ENCODE peak calls at places on chromosomes 5 and 9, in six cellular contexts. S is fibroblast of lung, R is tibial nerve, Q is lower leg skin, P is lower lobe of right lung, X is foreskin keratinocyte. D is an unnamed sample.

GRCh38 chr9:34588671-34589370 is 703 bp downstream of the CNTFR start:
- DNase-seq in X (no peak), S (no peak), Q (no peak), P (peak; percentile 47), R (no peak), D (no peak)

GRCh38 chr9:114155967-114156294 is 594 bp downstream of the COL27A1 start:
- DNase-seq in P (no peak), S (no peak), X (no peak), Q (no peak), R (no peak), D (no peak)

GRCh38 chr5:74030821-74031220 is 404.8 kb downstream of the ARHGEF28 start:
- DNase-seq in S (no peak), X (no peak), Q (no peak), R (no peak), P (no peak), D (no peak)

GRCh38 chr5:5141625-5142527 is 1.7 kb downstream of the ADAMTS16 start:
- DNase-seq in P (no peak), X (no peak), R (peak; percentile 67), Q (peak; percentile 41), S (peak; percentile 47), D (peak; percentile 53)

GRCh38 chr5:119708076-119708790 is 78.9 kb downstream of the FAM170A start:
- DNase-seq in S (no peak), P (no peak), Q (no peak), X (no peak), R (no peak), D (no peak)

GRCh38 chr9:621199-621860 is 220.2 kb upstream of the DMRT1 start:
- DNase-seq in Q (no peak), X (no peak), P (no peak), R (no peak), S (no peak), D (no peak)

GRCh38 chr9:33229359-33230120 is 10.4 kb upstream of the SPINK4 start:
- DNase-seq in S (no peak), X (peak; percentile 95), Q (peak; percentile 85), R (no peak), P (peak; percentile 89), D (no peak)

GRCh38 chr5:143386725-143387124 is 16.8 kb downstream of the NR3C1 start:
- DNase-seq in R (no peak), Q (no peak), P (no peak), X (no peak), S (peak; percentile 97), D (no peak)

GRCh38 chr5:14672082-14672481 is 7.6 kb downstream of the OTULIN start:
- DNase-seq in R (no peak), X (no peak), P (no peak), Q (no peak), S (no peak), D (no peak)

GRCh38 chr9:116322521-116322920 is 168.9 kb downstream of the PAPPA start:
- DNase-seq in R (peak; percentile 20), Q (peak; percentile 18), X (no peak), S (no peak), P (no peak), D (no peak)

GRCh38 chr5:172858990-172859811 is 25.1 kb downstream of the ERGIC1 start:
- DNase-seq in X (no peak), S (peak; percentile 85), R (peak; percentile 69), P (peak; percentile 69), Q (no peak), D (no peak)

GRCh38 chr5:142441638-142442037 is 116.8 kb upstream of the SPRY4 start:
- DNase-seq in P (no peak), Q (no peak), S (no peak), X (no peak), R (no peak), D (no peak)

GRCh38 chr9:78609471-78609870 is 312.5 kb downstream of the PSAT1 start:
- DNase-seq in X (no peak), Q (no peak), R (no peak), P (no peak), S (no peak), D (no peak)

GRCh38 chr9:89080193-89080592 is 88.9 kb downstream of the S1PR3 start:
- DNase-seq in S (no peak), X (no peak), Q (peak; percentile 59), R (peak; percentile 77), P (no peak), D (no peak)

GRCh38 chr5:78294250-78295034 is at the start of gene AP3B1:
- DNase-seq in S (peak; percentile 97), X (peak; percentile 91), Q (peak; percentile 98), R (peak; percentile 98), P (peak; percentile 100), D (peak; percentile 98)

GRCh38 chr5:78300464-78301045 is 6.1 kb upstream of the AP3B1 start:
- DNase-seq in Q (no peak), X (no peak), R (no peak), S (no peak), P (no peak), D (no peak)

GRCh38 chr5:78293856-78294249 is 645 bp downstream of the AP3B1 start:
- DNase-seq in P (no peak), Q (no peak), X (no peak), S (peak; percentile 6), R (no peak), D (peak; percentile 26)

GRCh38 chr5:78291687-78292086 is 2.8 kb downstream of the AP3B1 start:
- DNase-seq in R (no peak), X (no peak), P (no peak), Q (no peak), S (no peak), D (no peak)

DNA sequence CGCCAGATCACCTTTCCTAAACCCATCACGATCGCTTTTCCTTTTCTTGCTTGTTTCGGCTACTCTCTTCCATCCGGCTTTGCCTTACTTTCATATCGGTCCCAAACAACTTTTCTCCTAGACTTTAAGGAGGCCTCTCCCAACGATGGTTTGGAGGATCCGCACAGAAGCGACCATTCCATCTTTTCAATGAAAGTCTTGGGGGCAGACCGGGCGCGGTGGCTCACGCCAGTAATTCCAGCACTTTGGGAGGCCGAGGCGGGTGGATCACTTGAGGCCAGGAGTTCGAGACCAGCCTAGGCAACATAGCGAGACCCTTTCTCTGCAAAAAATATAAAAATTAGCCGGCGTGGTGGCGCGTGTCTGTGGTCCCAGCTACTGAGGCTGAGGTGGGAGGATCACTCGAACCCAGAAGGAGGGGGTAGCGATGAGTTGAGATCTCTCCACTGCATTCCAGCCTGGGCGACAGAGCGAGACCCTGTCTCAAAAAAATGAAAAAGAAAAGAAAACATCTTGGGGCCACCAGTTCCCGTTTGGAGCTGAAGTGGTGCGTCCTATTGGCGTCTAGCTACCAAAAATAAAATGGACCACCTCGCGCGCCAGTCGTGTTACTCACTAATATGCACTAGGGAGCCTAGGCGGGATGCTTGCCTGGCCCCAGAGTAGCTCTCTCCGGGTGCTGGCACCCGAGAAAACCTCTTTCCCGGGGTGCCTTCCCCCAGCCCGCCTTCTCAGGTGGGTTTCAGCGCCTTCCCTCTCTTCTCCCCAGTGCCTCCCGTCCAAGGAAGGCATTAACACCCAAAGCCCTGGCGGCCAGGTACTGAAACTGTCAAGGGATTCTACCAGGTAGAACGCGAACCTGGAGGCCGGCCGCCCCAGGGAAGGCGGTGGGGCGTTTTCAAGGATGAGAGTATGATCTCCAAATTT is 800 bp upstream of the AP3B1 start:
- DNase-seq in P (peak; percentile 67), Q (peak; percentile 20), S (peak; percentile 25), R (peak; percentile 8), X (peak; percentile 46), D (peak; percentile 35)
- TF ChIP-seq CTCF in P (peak; percentile 24), Q (no peak), S (peak; percentile 13), R (no peak), X (peak; percentile 57), D (peak; percentile 25)

GRCh38 chr5:21817668-21818419 is 1035.3 kb downstream of the CDH12 start:
- DNase-seq in X (no peak), Q (no peak), S (no peak), R (no peak), P (no peak), D (no peak)
- TF ChIP-seq CTCF in X (peak; percentile 67), Q (no peak), S (no peak), R (peak; percentile 20), P (peak; percentile 24), D (no peak)

GRCh38 chr5:93600409-93601052 is 17.5 kb downstream of the NR2F1 start:
- DNase-seq in S (peak; percentile 71), Q (no peak), R (no peak), P (no peak), X (no peak), D (no peak)

GRCh38 chr5:93601433-93602175 is 18.6 kb downstream of the NR2F1 start:
- DNase-seq in P (no peak), R (peak; percentile 49), Q (no peak), S (peak; percentile 86), X (no peak), D (no peak)

GRCh38 chr5:93599427-93600146 is 16.6 kb downstream of the NR2F1 start:
- DNase-seq in S (peak; percentile 91), Q (no peak), P (no peak), R (no peak), X (no peak), D (no peak)

GRCh38 chr5:93602261-93603149 is 19.5 kb downstream of the NR2F1 start:
- DNase-seq in X (no peak), S (peak; percentile 58), P (no peak), R (no peak), Q (no peak), D (no peak)

DNA sequence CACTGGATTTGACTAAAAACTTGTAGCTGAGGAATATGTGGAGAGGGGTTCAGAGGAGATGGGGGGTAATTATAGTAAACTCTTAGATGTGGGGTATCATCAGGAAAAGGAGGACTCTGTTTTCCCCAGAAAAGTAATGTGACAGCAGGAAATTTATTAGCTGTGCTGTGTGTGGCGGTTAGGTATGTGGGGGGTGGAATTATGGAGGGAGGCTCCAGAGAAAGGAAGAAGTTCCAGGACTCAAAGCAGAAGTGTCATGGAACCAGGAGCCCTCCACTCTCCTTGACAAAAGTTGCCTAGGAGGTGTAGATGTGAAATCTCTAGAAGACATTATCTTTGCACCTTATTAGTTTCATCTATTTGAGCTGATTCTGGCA is 18.0 kb downstream of the NR2F1 start:
- DNase-seq in X (no peak), Q (no peak), R (no peak), S (no peak), P (no peak), D (no peak)
- TF ChIP-seq CTCF in X (no peak), Q (no peak), R (no peak), S (no peak), P (no peak), D (no peak)

GRCh38 chr5:180291234-180291940 is 496 bp downstream of the MAPK9 start:
- DNase-seq in S (no peak), R (no peak), X (no peak), Q (no peak), P (no peak), D (peak; percentile 70)

GRCh38 chr5:180287868-180288267 is 4.0 kb downstream of the MAPK9 start:
- DNase-seq in S (no peak), X (no peak), R (no peak), Q (no peak), P (no peak), D (no peak)

GRCh38 chr5:180290568-180291233 is 1.2 kb downstream of the MAPK9 start:
- DNase-seq in P (no peak), S (no peak), X (no peak), R (no peak), Q (no peak), D (no peak)

GRCh38 chr5:180289433-180289832 is 2.5 kb downstream of the MAPK9 start:
- DNase-seq in S (no peak), P (no peak), Q (no peak), R (no peak), X (no peak), D (no peak)

DNA sequence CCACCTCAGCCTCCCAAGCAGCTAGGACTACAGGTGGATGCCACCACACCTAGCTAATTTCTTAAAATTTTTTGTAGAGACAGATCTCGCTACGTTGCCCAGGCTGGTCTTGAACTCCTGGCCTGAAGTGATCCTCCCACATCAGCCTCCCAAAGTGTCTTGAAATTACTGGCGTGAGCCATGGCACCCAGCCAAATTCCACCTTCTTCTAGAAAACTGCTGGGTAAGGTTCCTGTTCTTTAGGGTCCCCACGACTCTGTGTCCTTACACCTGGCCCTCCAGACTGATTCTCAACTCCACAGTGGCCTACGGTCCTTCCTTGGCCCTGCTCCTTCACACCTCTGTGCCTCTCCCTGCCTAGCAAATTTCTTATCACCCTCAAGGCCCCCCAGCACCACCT is 1.9 kb downstream of the MAPK9 start:
- DNase-seq in X (no peak), P (no peak), S (no peak), R (no peak), Q (no peak), D (no peak)
- TF ChIP-seq CTCF in X (no peak), P (no peak), S (no peak), R (no peak), Q (no peak), D (no peak)

D was measured in GM13976.